ENCODE peak calls at places on chromosomes 11 and 22, in ten cellular contexts. H is tibial nerve, F is GM12878, Q is body of pancreas, B is HCT116, M is NB4, W is IMR-90, C is uterus, J is esophagus squamous epithelium, O is spleen. X is an unnamed sample.
A peak's percentile ranks its signal among the peaks of the same experiment; 100 is the strongest.

GRCh38 chr11:73249304-73249703 is 22.8 kb upstream of the P2RY6 start:
- DNase-seq in O (no peak), Q (no peak), W (peak; percentile 22), J (no peak), M (no peak), F (peak; percentile 32), C (no peak), H (no peak), B (no peak), X (no peak)

GRCh38 chr22:17370036-17370765 is 941 bp downstream of the CECR2 start:
- DNase-seq in Q (no peak), C (no peak), W (no peak), J (no peak), O (peak; percentile 73), M (no peak), B (no peak), F (no peak), H (no peak), X (no peak)

GRCh38 chr22:22935546-22936157 is 48.0 kb downstream of the IGLL5 start:
- DNase-seq in C (no peak), B (no peak), W (no peak), F (peak; percentile 99), H (no peak), O (peak; percentile 92), Q (no peak), M (peak; percentile 59), J (no peak), X (no peak)

GRCh38 chr22:22922954-22923319 is 35.3 kb downstream of the IGLL5 start:
- DNase-seq in B (no peak), H (no peak), F (no peak), M (no peak), O (no peak), W (no peak), C (no peak), Q (no peak), J (no peak), X (no peak)

GRCh38 chr11:45920531-45921477 is 1.7 kb upstream of the LARGE2 start:
- DNase-seq in W (no peak), F (no peak), J (no peak), M (no peak), Q (no peak), C (no peak), O (peak; percentile 58), H (no peak), B (no peak), X (no peak)

GRCh38 chr11:61146413-61146812 is 14.8 kb downstream of the VPS37C start:
- DNase-seq in Q (no peak), O (peak; percentile 71), H (no peak), C (no peak), M (no peak), W (no peak), B (no peak), F (no peak), J (no peak), X (no peak)

GRCh38 chr11:59669611-59670009 is 773 bp upstream of the PATL1 start:
- DNase-seq in B (no peak), C (peak; percentile 44), M (no peak), J (no peak), H (peak; percentile 31), O (peak; percentile 91), F (no peak), W (peak; percentile 49), Q (no peak), X (no peak)

GRCh38 chr11:129247129-129247528 is 55.0 kb upstream of the ARHGAP32 start:
- DNase-seq in H (no peak), J (no peak), M (no peak), O (no peak), W (peak; percentile 46), F (no peak), B (no peak), Q (no peak), C (no peak), X (no peak)

GRCh38 chr11:116721983-116722382 is 50.8 kb downstream of the BUD13 start:
- DNase-seq in Q (no peak), W (no peak), B (no peak), H (no peak), M (no peak), C (no peak), F (no peak), J (no peak), O (no peak), X (no peak)

GRCh38 chr11:46977940-46978595 is 41.5 kb downstream of the CSTPP1 start:
- DNase-seq in B (no peak), Q (no peak), C (no peak), F (no peak), J (no peak), O (no peak), W (peak; percentile 52), M (no peak), H (no peak), X (no peak)

GRCh38 chr11:79439430-79439892 is 1.4 kb downstream of the TENM4 start:
- DNase-seq in W (peak; percentile 59), Q (no peak), O (no peak), F (no peak), C (no peak), M (no peak), J (no peak), B (no peak), H (peak; percentile 16), X (no peak)

GRCh38 chr11:16977136-16978020 is 36.8 kb downstream of the PLEKHA7 start:
- DNase-seq in F (no peak), J (no peak), B (no peak), Q (no peak), C (no peak), W (no peak), O (no peak), M (no peak), H (no peak), X (no peak)

GRCh38 chr11:27141576-27141975 is 101.0 kb downstream of the BBOX1 start:
- DNase-seq in W (no peak), Q (no peak), J (no peak), F (no peak), O (no peak), H (no peak), C (no peak), B (no peak), M (no peak), X (no peak)

GRCh38 chr11:13647391-13647790 is 21.1 kb upstream of the FAR1 start:
- DNase-seq in W (no peak), H (no peak), O (no peak), B (no peak), Q (no peak), M (no peak), F (no peak), C (no peak), J (no peak), X (no peak)

GRCh38 chr11:73335204-73335923 is 27.3 kb downstream of the ARHGEF17 start:
- DNase-seq in H (peak; percentile 92), Q (peak; percentile 80), W (peak; percentile 82), C (peak; percentile 87), M (peak; percentile 82), B (peak; percentile 33), J (no peak), O (peak; percentile 91), F (no peak), X (no peak)

GRCh38 chr11:134139873-134140331 is 71.0 kb downstream of the JAM3 start:
- DNase-seq in H (peak; percentile 87), Q (peak; percentile 64), C (peak; percentile 86), J (no peak), O (peak; percentile 68), B (peak; percentile 62), F (peak; percentile 25), W (peak; percentile 83), M (peak; percentile 78), X (no peak)

GRCh38 chr11:28176231-28176853 is 68.2 kb downstream of the METTL15 start:
- DNase-seq in B (peak; percentile 34), J (no peak), W (no peak), O (no peak), M (peak; percentile 26), C (no peak), F (no peak), H (no peak), Q (no peak), X (no peak)

GRCh38 chr22:44460287-44461082 is 37.5 kb downstream of the RTL6 start:
- DNase-seq in J (no peak), Q (no peak), O (peak; percentile 1), C (no peak), M (no peak), F (no peak), B (no peak), H (no peak), W (no peak), X (peak; percentile 50)

GRCh38 chr22:50206599-50206998 is 5.8 kb downstream of the SELENOO start:
- DNase-seq in M (peak; percentile 64), J (no peak), B (no peak), C (no peak), F (no peak), Q (peak; percentile 27), O (peak; percentile 83), H (no peak), W (peak; percentile 26), X (no peak)
- TF ChIP-seq CTCF in M (peak; percentile 57), J (peak; percentile 14), B (peak; percentile 64), C (no peak), F (peak; percentile 18), Q (no peak), O (peak; percentile 30), H (peak; percentile 27), W (peak; percentile 43), X (peak; percentile 11)

GRCh38 chr11:568306-569259 is 7.7 kb upstream of the PHRF1 start:
- DNase-seq in W (peak; percentile 89), M (peak; percentile 94), J (no peak), C (peak; percentile 90), H (peak; percentile 80), O (peak; percentile 97), F (peak; percentile 58), B (peak; percentile 76), Q (peak; percentile 95), X (peak; percentile 96)
- TF ChIP-seq POLR2A in W (peak; percentile 82), M (no peak), J (no peak), C (no peak), H (peak; percentile 55), O (no peak), F (peak; percentile 81), B (no peak), Q (no peak), X (peak; percentile 23)

GRCh38 chr11:18270102-18270501 is 4.0 kb downstream of the SAA1 start:
- DNase-seq in J (no peak), H (no peak), C (no peak), Q (no peak), O (no peak), B (no peak), W (no peak), F (no peak), M (no peak), X (no peak)
- TF ChIP-seq CTCF in J (no peak), H (no peak), C (no peak), Q (no peak), O (no peak), B (no peak), W (no peak), F (peak; percentile 23), M (no peak), X (no peak)

DNA sequence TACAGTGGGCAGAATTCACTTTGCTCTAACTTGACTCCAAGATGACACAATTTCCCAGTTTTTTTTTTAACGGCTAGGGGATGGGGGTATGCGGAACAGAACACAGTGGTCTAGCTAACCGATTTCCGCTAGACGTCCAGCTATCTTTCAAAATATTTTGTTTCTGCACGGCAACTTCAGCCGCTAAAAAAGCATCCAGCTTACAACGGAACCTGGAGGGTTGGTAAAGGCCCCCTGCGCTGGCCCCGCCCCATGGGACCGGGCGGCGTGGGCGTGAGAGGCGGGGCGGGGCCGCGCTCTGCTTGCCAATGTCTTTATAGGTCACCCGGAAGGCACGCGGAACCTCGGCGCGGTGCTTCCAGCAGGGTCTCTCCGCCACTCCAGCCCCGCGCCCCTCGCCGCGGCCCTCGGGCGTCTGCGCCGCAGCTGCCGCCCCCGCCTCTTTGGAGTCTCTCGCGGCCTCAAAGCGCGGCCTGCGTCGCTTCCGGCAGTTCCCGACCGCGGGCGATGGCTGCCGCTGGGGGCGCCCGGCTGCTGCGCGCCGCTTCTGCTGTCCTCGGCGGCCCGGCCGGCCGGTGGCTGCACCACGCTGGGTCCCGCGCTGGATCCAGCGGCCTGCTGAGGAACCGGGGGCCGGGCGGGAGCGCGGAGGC is at the start of gene FDX1:
- DNase-seq in H (peak; percentile 48), Q (peak; percentile 81), C (peak; percentile 72), O (peak; percentile 97), W (peak; percentile 74), F (peak; percentile 23), J (no peak), B (peak; percentile 51), M (peak; percentile 98), X (peak; percentile 94)
- TF ChIP-seq POLR2A in H (peak; percentile 66), Q (peak; percentile 62), C (no peak), O (no peak), W (peak; percentile 82), F (peak; percentile 78), J (no peak), B (peak; percentile 55), M (peak; percentile 51), X (no peak)

X was measured in esophagus muscularis mucosa.